ENCODE peak calls at places on chromosomes 4 and X, in six cellular contexts. Q, B, N, Y, R and L are unnamed samples.
A peak's percentile ranks its signal among the peaks of the same experiment; 100 is the strongest.

GRCh38 chrX:14673764-14674163 is 144.4 kb downstream of the GLRA2 start:
- DNase-seq in Q (peak; percentile 89), B (peak; percentile 60), N (no peak), Y (peak; percentile 91), R (peak; percentile 22), L (no peak)

GRCh38 chr4:38044060-38044459 is 83.9 kb downstream of the PTTG2 start:
- DNase-seq in Q (no peak), B (no peak), N (no peak), Y (no peak), R (no peak), L (no peak)

GRCh38 chr4:111905511-111905910 is 239.7 kb upstream of the FAM241A start:
- DNase-seq in Q (no peak), B (no peak), N (no peak), Y (no peak), R (no peak), L (no peak)

GRCh38 chr4:10348241-10348640 is 109.0 kb downstream of the ZNF518B start:
- DNase-seq in Q (no peak), B (no peak), N (no peak), Y (no peak), R (no peak), L (no peak)

GRCh38 chr4:6495296-6495590 is 22.8 kb upstream of the PPP2R2C start:
- DNase-seq in Q (no peak), B (no peak), N (no peak), Y (no peak), R (no peak), L (no peak)

GRCh38 chr4:42995343-42995944 is 102.9 kb downstream of the GRXCR1 start:
- DNase-seq in Q (peak; percentile 24), B (peak; percentile 29), N (no peak), Y (peak; percentile 6), R (no peak), L (no peak)

GRCh38 chr4:81213671-81214070 is 1.4 kb downstream of the PRKG2 start:
- DNase-seq in Q (no peak), B (no peak), N (no peak), Y (no peak), R (no peak), L (no peak)

GRCh38 chr4:130722370-130722769 is 1626.4 kb downstream of the C4orf33 start:
- DNase-seq in Q (peak; percentile 33), B (no peak), N (no peak), Y (peak; percentile 73), R (no peak), L (no peak)

GRCh38 chrX:55919367-55920221 is 202.0 kb downstream of the RRAGB start:
- DNase-seq in Q (no peak), B (no peak), N (no peak), Y (peak; percentile 1), R (peak; percentile 63), L (no peak)

GRCh38 chr4:82753238-82753637 is 45.4 kb downstream of the SCD5 start:
- DNase-seq in Q (no peak), B (no peak), N (no peak), Y (peak; percentile 64), R (no peak), L (no peak)

GRCh38 chrX:4379071-4379470 is 665.6 kb upstream of the PRKX start:
- DNase-seq in Q (no peak), B (no peak), N (no peak), Y (peak; percentile 69), R (no peak), L (no peak)